ENCODE peak calls at places on chromosomes 13 and 19, in seven cellular contexts. F is mesendoderm, C is mesenchymal stem cell, E is H9, U is trophoblast cell, L is H1, Q is IMR-90. J is an unnamed sample.

GRCh38 chr19:18593367-18594095 is 4.9 kb downstream of the REX1BD start:
- DNase-seq in Q (no peak), F (peak; percentile 81), L (no peak), U (no peak), C (no peak), E (peak; percentile 78), J (no peak)

GRCh38 chr13:49627831-49628652 is at the start of gene ARL11:
- DNase-seq in L (peak; percentile 73), Q (no peak), F (peak; percentile 88), C (no peak), E (peak; percentile 92), U (peak; percentile 91), J (no peak)

GRCh38 chr19:48806818-48807589 is 3.8 kb downstream of the BCAT2 start:
- DNase-seq in C (peak; percentile 59), F (peak; percentile 54), Q (peak; percentile 39), E (peak; percentile 66), L (no peak), U (no peak), J (peak; percentile 68)

GRCh38 chr19:12092065-12092867 is 27.7 kb downstream of the ZNF844 start:
- DNase-seq in E (peak; percentile 94), F (peak; percentile 97), U (peak; percentile 83), C (peak; percentile 86), Q (peak; percentile 86), L (peak; percentile 81), J (peak; percentile 80)

GRCh38 chr19:55146078-55146647 is 2.8 kb downstream of the TNNT1 start:
- DNase-seq in U (no peak), L (no peak), Q (no peak), C (peak; percentile 17), E (peak; percentile 72), F (peak; percentile 82), J (no peak)

GRCh38 chr13:95676100-95676774 is 702 bp upstream of the DNAJC3 start:
- DNase-seq in C (peak; percentile 72), L (no peak), E (peak; percentile 66), F (no peak), U (peak; percentile 57), Q (peak; percentile 39), J (no peak)

GRCh38 chr13:81304121-81304659 is 963.3 kb upstream of the SPRY2 start:
- DNase-seq in L (no peak), F (no peak), Q (no peak), U (no peak), C (no peak), E (no peak), J (no peak)

GRCh38 chr13:113759525-113760137 is 605 bp downstream of the TMEM255B start:
- DNase-seq in F (peak; percentile 18), Q (peak; percentile 9), C (peak; percentile 42), L (no peak), E (no peak), U (no peak), J (peak; percentile 27)

GRCh38 chr13:100129605-100130004 is 40.7 kb downstream of the PCCA start:
- DNase-seq in L (no peak), U (peak; percentile 4), E (no peak), C (no peak), F (peak; percentile 67), Q (no peak), J (no peak)

DNA sequence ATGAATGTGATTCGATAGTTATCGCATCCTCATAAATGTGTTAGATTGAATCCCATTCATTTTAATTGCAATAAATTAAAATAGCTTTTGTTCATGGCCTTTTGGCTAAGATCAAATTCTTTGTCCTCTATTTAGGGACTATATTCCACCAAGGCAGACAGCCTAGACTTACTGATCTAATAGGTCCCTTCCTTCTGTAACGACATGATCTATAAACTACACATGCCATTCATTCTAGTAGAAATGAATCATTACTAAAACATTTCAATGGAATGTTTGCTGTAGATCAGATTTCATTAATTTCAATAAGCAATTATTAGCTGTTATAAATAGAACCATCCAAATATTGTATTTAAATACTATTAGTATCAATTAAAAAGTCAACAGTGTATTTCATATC is 526.6 kb upstream of the KLHL1 start:
- DNase-seq in L (no peak), F (no peak), E (no peak), U (no peak), C (no peak), Q (no peak), J (no peak)
- H2BK120ac ChIP-seq in L (no peak overlapping the region), F (no peak overlapping the region), E (no peak overlapping the region), U (no peak overlapping the region), C (no peak overlapping the region), Q (no peak overlapping the region), J (no peak overlapping the region)

GRCh38 chr19:17095141-17095919 is 19.8 kb downstream of the MYO9B start:
- DNase-seq in Q (peak; percentile 35), E (no peak), C (peak; percentile 91), F (no peak), U (peak; percentile 57), L (no peak), J (no peak)
- H2BK120ac ChIP-seq in Q (peak overlapping the region; percentile 61), E (no peak overlapping the region), C (no peak overlapping the region), F (no peak overlapping the region), U (no peak overlapping the region), L (no peak overlapping the region), J (no peak overlapping the region)

GRCh38 chr13:24717217-24717616 is 37.0 kb downstream of the ATP12A start:
- DNase-seq in Q (no peak), C (no peak), L (no peak), E (no peak), U (peak; percentile 7), F (no peak), J (no peak)

GRCh38 chr13:24716446-24716845 is 36.2 kb downstream of the ATP12A start:
- DNase-seq in E (no peak), C (no peak), F (peak; percentile 83), Q (no peak), L (no peak), U (no peak), J (no peak)

GRCh38 chr13:24713022-24713421 is 32.8 kb downstream of the ATP12A start:
- DNase-seq in Q (no peak), E (no peak), C (no peak), U (no peak), L (no peak), F (no peak), J (no peak)

GRCh38 chr13:24718192-24718965 is 38.2 kb downstream of the ATP12A start:
- DNase-seq in U (no peak), Q (no peak), F (no peak), C (no peak), E (no peak), L (no peak), J (no peak)

DNA sequence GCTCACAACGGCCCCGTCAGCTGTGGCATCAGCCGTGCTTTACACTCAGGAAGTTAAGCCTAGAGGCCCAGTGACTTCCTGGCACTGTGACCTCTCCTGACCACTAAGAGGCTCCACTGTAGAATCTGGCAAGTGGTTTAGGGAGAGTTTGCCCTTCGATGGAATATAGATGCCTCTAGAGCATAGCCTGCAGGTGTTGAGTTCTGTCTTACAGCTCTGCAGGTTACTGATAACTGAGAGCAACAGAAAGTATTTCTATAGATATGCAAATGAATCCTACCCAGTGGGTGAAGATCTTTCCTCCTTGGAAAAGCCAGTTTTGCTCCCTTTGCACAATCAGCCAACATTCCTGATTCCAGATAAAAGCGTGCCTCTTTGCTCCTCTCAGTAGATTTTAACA is 35.8 kb downstream of the ATP12A start:
- DNase-seq in L (no peak), C (no peak), U (peak; percentile 48), Q (no peak), E (peak; percentile 50), F (peak; percentile 97), J (no peak)
- H2BK120ac ChIP-seq in L (no peak overlapping the region), C (no peak overlapping the region), U (no peak overlapping the region), Q (no peak overlapping the region), E (no peak overlapping the region), F (no peak overlapping the region), J (no peak overlapping the region)

DNA sequence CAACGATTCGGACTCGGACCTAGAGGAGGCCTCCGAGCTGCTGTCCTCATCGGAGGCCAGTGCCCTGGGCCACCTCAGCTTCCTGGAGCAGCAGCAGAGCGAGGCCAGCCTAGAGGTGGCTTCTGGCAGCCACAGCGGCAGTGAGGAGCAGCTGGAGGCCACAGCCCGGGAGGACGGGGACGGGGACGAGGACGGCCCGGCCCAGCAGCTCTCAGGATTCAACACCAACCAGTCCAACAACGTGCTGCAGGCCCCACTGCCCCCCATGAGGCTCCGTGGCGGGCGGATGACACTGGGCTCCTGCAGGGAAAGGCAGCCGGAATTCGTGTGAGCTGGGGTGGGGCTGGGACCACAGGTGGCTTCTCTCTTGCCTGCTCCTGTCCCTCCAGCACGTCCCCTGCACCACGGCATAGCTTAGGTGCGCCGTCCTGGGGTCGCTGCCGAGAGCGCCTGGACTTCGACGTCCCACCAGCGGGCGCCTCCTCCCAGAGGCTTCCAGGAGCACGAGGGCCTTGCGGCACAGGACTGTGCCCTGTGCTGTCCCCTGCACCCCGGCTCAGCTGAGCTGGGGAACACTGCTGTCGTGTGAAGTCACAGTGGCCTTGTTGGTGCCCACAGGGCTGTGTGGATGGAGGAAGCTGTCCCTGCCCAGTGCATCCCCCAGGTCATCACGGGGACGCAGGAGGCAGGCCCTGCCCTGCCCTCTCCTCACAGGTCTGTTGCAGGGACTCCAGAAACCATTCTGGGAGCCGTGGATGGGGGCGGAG is 9.3 kb downstream of the POLR2E start:
- DNase-seq in Q (no peak), F (no peak), U (no peak), E (no peak), C (no peak), L (no peak), J (no peak)
- H2BK120ac ChIP-seq in Q (no peak overlapping the region), F (no peak overlapping the region), U (no peak overlapping the region), E (no peak overlapping the region), C (no peak overlapping the region), L (no peak overlapping the region), J (no peak overlapping the region)

DNA sequence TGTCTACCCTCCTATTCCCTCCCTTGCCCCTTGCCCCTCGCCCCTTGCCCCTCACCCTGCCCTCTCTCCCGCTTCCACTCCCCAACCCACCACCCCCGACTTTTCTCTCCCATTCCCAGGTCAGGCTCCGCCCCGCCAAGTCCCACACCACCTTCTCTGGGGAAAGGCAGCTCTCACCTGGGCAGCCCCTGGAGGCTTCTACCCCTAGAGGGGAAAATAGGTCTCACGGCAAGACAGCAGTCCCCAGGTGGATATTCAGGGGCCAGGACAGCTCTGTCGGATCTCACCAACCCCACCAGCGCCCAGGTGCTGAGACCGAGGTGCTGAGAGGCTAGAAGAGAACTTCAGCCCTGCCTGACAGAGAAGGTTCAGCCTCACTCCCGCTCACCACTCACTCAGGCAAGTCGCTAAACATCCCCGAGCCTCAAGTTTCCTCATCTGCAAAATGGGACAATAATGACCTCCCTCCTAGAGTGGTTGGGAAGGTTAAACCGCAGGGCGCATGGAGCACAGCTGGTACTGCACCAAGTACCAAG is 1.4 kb upstream of the ERFL start:
- DNase-seq in U (no peak), E (no peak), C (no peak), F (no peak), L (no peak), Q (no peak), J (no peak)
- H2BK120ac ChIP-seq in U (no peak overlapping the region), E (no peak overlapping the region), C (no peak overlapping the region), F (no peak overlapping the region), L (no peak overlapping the region), Q (no peak overlapping the region), J (no peak overlapping the region)

DNA sequence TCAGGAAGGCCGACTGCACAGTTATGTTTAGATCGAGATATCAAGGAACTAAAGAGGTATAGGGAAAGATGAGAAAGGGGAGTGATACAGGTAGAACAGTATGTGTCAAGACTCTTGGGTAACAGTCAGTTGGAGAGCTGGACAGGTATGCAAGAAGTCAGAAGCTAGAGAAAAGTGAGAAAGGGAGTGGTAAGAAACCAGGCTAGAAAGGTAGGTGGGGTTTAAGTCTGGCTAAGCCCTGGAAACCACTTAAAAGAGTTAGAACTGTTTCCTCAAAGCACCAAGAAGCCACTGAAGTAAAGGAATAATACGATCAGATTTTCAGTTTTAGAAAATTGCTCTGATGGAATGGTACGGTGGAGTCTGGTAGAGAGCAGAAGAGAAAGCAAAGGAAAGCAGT is 196.4 kb downstream of the VWA8 start:
- DNase-seq in U (no peak), L (no peak), E (no peak), Q (no peak), C (no peak), F (no peak), J (no peak)
- H2BK120ac ChIP-seq in U (no peak overlapping the region), L (no peak overlapping the region), E (no peak overlapping the region), Q (no peak overlapping the region), C (no peak overlapping the region), F (no peak overlapping the region), J (no peak overlapping the region)

GRCh38 chr13:39998166-39998565 is 342.7 kb downstream of the COG6 start:
- DNase-seq in F (no peak), Q (no peak), L (no peak), E (no peak), U (no peak), C (no peak), J (no peak)
- H2BK120ac ChIP-seq in F (no peak overlapping the region), Q (no peak overlapping the region), L (no peak overlapping the region), E (no peak overlapping the region), U (no peak overlapping the region), C (no peak overlapping the region), J (no peak overlapping the region)

J was measured in neuronal stem cell.